ENCODE peak calls at places on chromosomes 4 and X, in seven cellular contexts. One of them, this sample, is unnamed.

GRCh38 chr4:67684839-67685531 is 16.0 kb downstream of the UBA6 start:
- DNase-seq in stimulated activated effector memory CD8-positive, alpha-beta T cell treated with anti-CD3 and anti-CD28 coated beads, Interleukin-12 subunit alpha, Interleukin-12 subunit beta, amount 100 ng/mL, for 72 hours: no peak
- DNase-seq in endothelial cell: no peak
- DNase-seq in activated CD8-positive, alpha-beta memory T cell treated with anti-CD3 and anti-CD28 coated beads for 24 hours: no peak
- DNase-seq in left colon: no peak
- DNase-seq in NCI-H1105 treated with DMSO at 0.1 percent for 48 hours: no peak
- DNase-seq in fibroblast of gingiva: peak; percentile 27
- DNase-seq in this sample: no peak

GRCh38 chr4:110586137-110586850 is 36.6 kb downstream of the PITX2 start:
- DNase-seq in activated CD8-positive, alpha-beta memory T cell treated with anti-CD3 and anti-CD28 coated beads for 24 hours: no peak
- DNase-seq in fibroblast of gingiva: peak; percentile 68
- DNase-seq in NCI-H1105 treated with DMSO at 0.1 percent for 48 hours: no peak
- DNase-seq in endothelial cell: no peak
- DNase-seq in left colon: no peak
- DNase-seq in stimulated activated effector memory CD8-positive, alpha-beta T cell treated with anti-CD3 and anti-CD28 coated beads, Interleukin-12 subunit alpha, Interleukin-12 subunit beta, amount 100 ng/mL, for 72 hours: no peak
- DNase-seq in this sample: no peak

GRCh38 chr4:130214268-130214667 is 1118.3 kb downstream of the C4orf33 start:
- DNase-seq in NCI-H1105 treated with DMSO at 0.1 percent for 48 hours: no peak
- DNase-seq in stimulated activated effector memory CD8-positive, alpha-beta T cell treated with anti-CD3 and anti-CD28 coated beads, Interleukin-12 subunit alpha, Interleukin-12 subunit beta, amount 100 ng/mL, for 72 hours: no peak
- DNase-seq in fibroblast of gingiva: no peak
- DNase-seq in endothelial cell: no peak
- DNase-seq in activated CD8-positive, alpha-beta memory T cell treated with anti-CD3 and anti-CD28 coated beads for 24 hours: no peak
- DNase-seq in left colon: no peak
- DNase-seq in this sample: no peak

GRCh38 chr4:175639346-175639745 is 172.7 kb downstream of the GPM6A start:
- DNase-seq in endothelial cell: no peak
- DNase-seq in fibroblast of gingiva: no peak
- DNase-seq in stimulated activated effector memory CD8-positive, alpha-beta T cell treated with anti-CD3 and anti-CD28 coated beads, Interleukin-12 subunit alpha, Interleukin-12 subunit beta, amount 100 ng/mL, for 72 hours: no peak
- DNase-seq in activated CD8-positive, alpha-beta memory T cell treated with anti-CD3 and anti-CD28 coated beads for 24 hours: no peak
- DNase-seq in NCI-H1105 treated with DMSO at 0.1 percent for 48 hours: no peak
- DNase-seq in left colon: no peak
- DNase-seq in this sample: no peak

GRCh38 chrX:68835104-68835442 is 6.3 kb downstream of the EFNB1 start:
- DNase-seq in endothelial cell: no peak
- DNase-seq in stimulated activated effector memory CD8-positive, alpha-beta T cell treated with anti-CD3 and anti-CD28 coated beads, Interleukin-12 subunit alpha, Interleukin-12 subunit beta, amount 100 ng/mL, for 72 hours: no peak
- DNase-seq in activated CD8-positive, alpha-beta memory T cell treated with anti-CD3 and anti-CD28 coated beads for 24 hours: peak; percentile 21
- DNase-seq in NCI-H1105 treated with DMSO at 0.1 percent for 48 hours: no peak
- DNase-seq in fibroblast of gingiva: no peak
- DNase-seq in left colon: no peak
- DNase-seq in this sample: no peak

GRCh38 chrX:71492086-71493065 is 40.5 kb upstream of the OGT start:
- DNase-seq in NCI-H1105 treated with DMSO at 0.1 percent for 48 hours: no peak
- DNase-seq in endothelial cell: no peak
- DNase-seq in fibroblast of gingiva: peak; percentile 27
- DNase-seq in activated CD8-positive, alpha-beta memory T cell treated with anti-CD3 and anti-CD28 coated beads for 24 hours: peak; percentile 78
- DNase-seq in left colon: peak; percentile 34
- DNase-seq in stimulated activated effector memory CD8-positive, alpha-beta T cell treated with anti-CD3 and anti-CD28 coated beads, Interleukin-12 subunit alpha, Interleukin-12 subunit beta, amount 100 ng/mL, for 72 hours: peak; percentile 66
- DNase-seq in this sample: no peak

GRCh38 chr4:83013931-83014330 is 3.3 kb upstream of the LIN54 start:
- DNase-seq in endothelial cell: no peak
- DNase-seq in left colon: no peak
- DNase-seq in activated CD8-positive, alpha-beta memory T cell treated with anti-CD3 and anti-CD28 coated beads for 24 hours: no peak
- DNase-seq in fibroblast of gingiva: no peak
- DNase-seq in NCI-H1105 treated with DMSO at 0.1 percent for 48 hours: no peak
- DNase-seq in stimulated activated effector memory CD8-positive, alpha-beta T cell treated with anti-CD3 and anti-CD28 coated beads, Interleukin-12 subunit alpha, Interleukin-12 subunit beta, amount 100 ng/mL, for 72 hours: no peak
- DNase-seq in this sample: no peak

GRCh38 chr4:75724066-75724866 is at the start of gene USO1:
- DNase-seq in NCI-H1105 treated with DMSO at 0.1 percent for 48 hours: peak; percentile 92
- DNase-seq in stimulated activated effector memory CD8-positive, alpha-beta T cell treated with anti-CD3 and anti-CD28 coated beads, Interleukin-12 subunit alpha, Interleukin-12 subunit beta, amount 100 ng/mL, for 72 hours: peak; percentile 100
- DNase-seq in endothelial cell: peak; percentile 99
- DNase-seq in left colon: peak; percentile 99
- DNase-seq in fibroblast of gingiva: peak; percentile 99
- DNase-seq in activated CD8-positive, alpha-beta memory T cell treated with anti-CD3 and anti-CD28 coated beads for 24 hours: peak; percentile 100
- DNase-seq in this sample: peak; percentile 100

GRCh38 chrX:2677764-2678163 is 13.3 kb upstream of the CD99 start:
- DNase-seq in activated CD8-positive, alpha-beta memory T cell treated with anti-CD3 and anti-CD28 coated beads for 24 hours: no peak
- DNase-seq in NCI-H1105 treated with DMSO at 0.1 percent for 48 hours: no peak
- DNase-seq in stimulated activated effector memory CD8-positive, alpha-beta T cell treated with anti-CD3 and anti-CD28 coated beads, Interleukin-12 subunit alpha, Interleukin-12 subunit beta, amount 100 ng/mL, for 72 hours: no peak
- DNase-seq in fibroblast of gingiva: peak; percentile 98
- DNase-seq in left colon: peak; percentile 82
- DNase-seq in endothelial cell: no peak
- DNase-seq in this sample: no peak

GRCh38 chr4:39083164-39083563 is 21.1 kb downstream of the KLHL5 start:
- DNase-seq in stimulated activated effector memory CD8-positive, alpha-beta T cell treated with anti-CD3 and anti-CD28 coated beads, Interleukin-12 subunit alpha, Interleukin-12 subunit beta, amount 100 ng/mL, for 72 hours: no peak
- DNase-seq in NCI-H1105 treated with DMSO at 0.1 percent for 48 hours: no peak
- DNase-seq in activated CD8-positive, alpha-beta memory T cell treated with anti-CD3 and anti-CD28 coated beads for 24 hours: no peak
- DNase-seq in endothelial cell: no peak
- DNase-seq in fibroblast of gingiva: no peak
- DNase-seq in left colon: no peak
- DNase-seq in this sample: no peak

GRCh38 chr4:71833175-71833900 is 49.5 kb upstream of the GC start:
- DNase-seq in fibroblast of gingiva: no peak
- DNase-seq in stimulated activated effector memory CD8-positive, alpha-beta T cell treated with anti-CD3 and anti-CD28 coated beads, Interleukin-12 subunit alpha, Interleukin-12 subunit beta, amount 100 ng/mL, for 72 hours: no peak
- DNase-seq in left colon: peak; percentile 55
- DNase-seq in activated CD8-positive, alpha-beta memory T cell treated with anti-CD3 and anti-CD28 coated beads for 24 hours: no peak
- DNase-seq in endothelial cell: no peak
- DNase-seq in NCI-H1105 treated with DMSO at 0.1 percent for 48 hours: no peak
- DNase-seq in this sample: no peak

GRCh38 chr4:65924843-65925242 is 254.6 kb upstream of the EPHA5 start:
- DNase-seq in NCI-H1105 treated with DMSO at 0.1 percent for 48 hours: no peak
- DNase-seq in activated CD8-positive, alpha-beta memory T cell treated with anti-CD3 and anti-CD28 coated beads for 24 hours: no peak
- DNase-seq in left colon: no peak
- DNase-seq in fibroblast of gingiva: no peak
- DNase-seq in stimulated activated effector memory CD8-positive, alpha-beta T cell treated with anti-CD3 and anti-CD28 coated beads, Interleukin-12 subunit alpha, Interleukin-12 subunit beta, amount 100 ng/mL, for 72 hours: no peak
- DNase-seq in endothelial cell: no peak
- DNase-seq in this sample: no peak

GRCh38 chr4:16894406-16894805 is 4.0 kb downstream of the LDB2 start:
- DNase-seq in left colon: no peak
- DNase-seq in activated CD8-positive, alpha-beta memory T cell treated with anti-CD3 and anti-CD28 coated beads for 24 hours: no peak
- DNase-seq in endothelial cell: no peak
- DNase-seq in fibroblast of gingiva: no peak
- DNase-seq in NCI-H1105 treated with DMSO at 0.1 percent for 48 hours: no peak
- DNase-seq in stimulated activated effector memory CD8-positive, alpha-beta T cell treated with anti-CD3 and anti-CD28 coated beads, Interleukin-12 subunit alpha, Interleukin-12 subunit beta, amount 100 ng/mL, for 72 hours: no peak
- DNase-seq in this sample: no peak

GRCh38 chr4:157713342-157713741 is 459.5 kb downstream of the GASK1B start:
- DNase-seq in fibroblast of gingiva: no peak
- DNase-seq in NCI-H1105 treated with DMSO at 0.1 percent for 48 hours: peak; percentile 32
- DNase-seq in endothelial cell: no peak
- DNase-seq in left colon: no peak
- DNase-seq in activated CD8-positive, alpha-beta memory T cell treated with anti-CD3 and anti-CD28 coated beads for 24 hours: no peak
- DNase-seq in stimulated activated effector memory CD8-positive, alpha-beta T cell treated with anti-CD3 and anti-CD28 coated beads, Interleukin-12 subunit alpha, Interleukin-12 subunit beta, amount 100 ng/mL, for 72 hours: no peak
- DNase-seq in this sample: no peak

GRCh38 chr4:72076562-72076961 is 44.8 kb downstream of the NPFFR2 start:
- DNase-seq in NCI-H1105 treated with DMSO at 0.1 percent for 48 hours: no peak
- DNase-seq in endothelial cell: no peak
- DNase-seq in activated CD8-positive, alpha-beta memory T cell treated with anti-CD3 and anti-CD28 coated beads for 24 hours: no peak
- DNase-seq in fibroblast of gingiva: no peak
- DNase-seq in stimulated activated effector memory CD8-positive, alpha-beta T cell treated with anti-CD3 and anti-CD28 coated beads, Interleukin-12 subunit alpha, Interleukin-12 subunit beta, amount 100 ng/mL, for 72 hours: no peak
- DNase-seq in left colon: no peak
- DNase-seq in this sample: no peak

GRCh38 chr4:153222790-153223417 is 18.7 kb downstream of the TRIM2 start:
- DNase-seq in stimulated activated effector memory CD8-positive, alpha-beta T cell treated with anti-CD3 and anti-CD28 coated beads, Interleukin-12 subunit alpha, Interleukin-12 subunit beta, amount 100 ng/mL, for 72 hours: no peak
- DNase-seq in activated CD8-positive, alpha-beta memory T cell treated with anti-CD3 and anti-CD28 coated beads for 24 hours: peak; percentile 67
- DNase-seq in left colon: no peak
- DNase-seq in fibroblast of gingiva: peak; percentile 45
- DNase-seq in NCI-H1105 treated with DMSO at 0.1 percent for 48 hours: no peak
- DNase-seq in endothelial cell: peak; percentile 57
- DNase-seq in this sample: peak; percentile 63

GRCh38 chr4:7734651-7735260 is 204.9 kb downstream of the AFAP1 start:
- DNase-seq in left colon: no peak
- DNase-seq in stimulated activated effector memory CD8-positive, alpha-beta T cell treated with anti-CD3 and anti-CD28 coated beads, Interleukin-12 subunit alpha, Interleukin-12 subunit beta, amount 100 ng/mL, for 72 hours: no peak
- DNase-seq in activated CD8-positive, alpha-beta memory T cell treated with anti-CD3 and anti-CD28 coated beads for 24 hours: no peak
- DNase-seq in endothelial cell: no peak
- DNase-seq in NCI-H1105 treated with DMSO at 0.1 percent for 48 hours: no peak
- DNase-seq in fibroblast of gingiva: no peak
- DNase-seq in this sample: no peak

GRCh38 chrX:118726887-118727685 is at the start of gene IL13RA1:
- DNase-seq in left colon: peak; percentile 74
- DNase-seq in activated CD8-positive, alpha-beta memory T cell treated with anti-CD3 and anti-CD28 coated beads for 24 hours: peak; percentile 56
- DNase-seq in NCI-H1105 treated with DMSO at 0.1 percent for 48 hours: peak; percentile 71
- DNase-seq in endothelial cell: peak; percentile 75
- DNase-seq in fibroblast of gingiva: peak; percentile 80
- DNase-seq in stimulated activated effector memory CD8-positive, alpha-beta T cell treated with anti-CD3 and anti-CD28 coated beads, Interleukin-12 subunit alpha, Interleukin-12 subunit beta, amount 100 ng/mL, for 72 hours: peak; percentile 48
- DNase-seq in this sample: peak; percentile 80

GRCh38 chr4:73021634-73022033 is 47.9 kb downstream of the COX18 start:
- DNase-seq in endothelial cell: no peak
- DNase-seq in fibroblast of gingiva: peak; percentile 49
- DNase-seq in NCI-H1105 treated with DMSO at 0.1 percent for 48 hours: peak; percentile 19
- DNase-seq in left colon: no peak
- DNase-seq in activated CD8-positive, alpha-beta memory T cell treated with anti-CD3 and anti-CD28 coated beads for 24 hours: no peak
- DNase-seq in stimulated activated effector memory CD8-positive, alpha-beta T cell treated with anti-CD3 and anti-CD28 coated beads, Interleukin-12 subunit alpha, Interleukin-12 subunit beta, amount 100 ng/mL, for 72 hours: no peak
- DNase-seq in this sample: no peak

GRCh38 chr4:69517674-69518073 is 22.0 kb upstream of the UGT2B4 start:
- DNase-seq in fibroblast of gingiva: no peak
- DNase-seq in stimulated activated effector memory CD8-positive, alpha-beta T cell treated with anti-CD3 and anti-CD28 coated beads, Interleukin-12 subunit alpha, Interleukin-12 subunit beta, amount 100 ng/mL, for 72 hours: no peak
- DNase-seq in NCI-H1105 treated with DMSO at 0.1 percent for 48 hours: no peak
- DNase-seq in left colon: no peak
- DNase-seq in endothelial cell: no peak
- DNase-seq in activated CD8-positive, alpha-beta memory T cell treated with anti-CD3 and anti-CD28 coated beads for 24 hours: no peak
- DNase-seq in this sample: no peak

GRCh38 chr4:56253631-56254241 is 133.6 kb downstream of the AASDH start:
- DNase-seq in fibroblast of gingiva: no peak
- DNase-seq in NCI-H1105 treated with DMSO at 0.1 percent for 48 hours: no peak
- DNase-seq in left colon: no peak
- DNase-seq in endothelial cell: no peak
- DNase-seq in stimulated activated effector memory CD8-positive, alpha-beta T cell treated with anti-CD3 and anti-CD28 coated beads, Interleukin-12 subunit alpha, Interleukin-12 subunit beta, amount 100 ng/mL, for 72 hours: no peak
- DNase-seq in activated CD8-positive, alpha-beta memory T cell treated with anti-CD3 and anti-CD28 coated beads for 24 hours: no peak
- DNase-seq in this sample: no peak

GRCh38 chrX:155056877-155057792 is 13.8 kb downstream of the CMC4 start:
- DNase-seq in activated CD8-positive, alpha-beta memory T cell treated with anti-CD3 and anti-CD28 coated beads for 24 hours: peak; percentile 75
- DNase-seq in fibroblast of gingiva: peak; percentile 67
- DNase-seq in left colon: peak; percentile 51
- DNase-seq in stimulated activated effector memory CD8-positive, alpha-beta T cell treated with anti-CD3 and anti-CD28 coated beads, Interleukin-12 subunit alpha, Interleukin-12 subunit beta, amount 100 ng/mL, for 72 hours: peak; percentile 62
- DNase-seq in endothelial cell: peak; percentile 57
- DNase-seq in NCI-H1105 treated with DMSO at 0.1 percent for 48 hours: peak; percentile 79
- DNase-seq in this sample: peak; percentile 66

GRCh38 chrX:70262952-70263567 is 3.1 kb upstream of the P2RY4 start:
- DNase-seq in endothelial cell: peak; percentile 58
- DNase-seq in fibroblast of gingiva: peak; percentile 1
- DNase-seq in left colon: peak; percentile 37
- DNase-seq in NCI-H1105 treated with DMSO at 0.1 percent for 48 hours: peak; percentile 20
- DNase-seq in activated CD8-positive, alpha-beta memory T cell treated with anti-CD3 and anti-CD28 coated beads for 24 hours: peak; percentile 62
- DNase-seq in stimulated activated effector memory CD8-positive, alpha-beta T cell treated with anti-CD3 and anti-CD28 coated beads, Interleukin-12 subunit alpha, Interleukin-12 subunit beta, amount 100 ng/mL, for 72 hours: peak; percentile 50
- DNase-seq in this sample: peak; percentile 74

GRCh38 chrX:18895157-18895952 is 88.6 kb downstream of the PHKA2 start:
- DNase-seq in activated CD8-positive, alpha-beta memory T cell treated with anti-CD3 and anti-CD28 coated beads for 24 hours: no peak
- DNase-seq in stimulated activated effector memory CD8-positive, alpha-beta T cell treated with anti-CD3 and anti-CD28 coated beads, Interleukin-12 subunit alpha, Interleukin-12 subunit beta, amount 100 ng/mL, for 72 hours: no peak
- DNase-seq in fibroblast of gingiva: peak; percentile 83
- DNase-seq in left colon: no peak
- DNase-seq in NCI-H1105 treated with DMSO at 0.1 percent for 48 hours: peak; percentile 27
- DNase-seq in endothelial cell: no peak
- DNase-seq in this sample: no peak

GRCh38 chr4:3673716-3674478 is 92.3 kb upstream of the ADRA2C start:
- DNase-seq in NCI-H1105 treated with DMSO at 0.1 percent for 48 hours: no peak
- DNase-seq in fibroblast of gingiva: no peak
- DNase-seq in stimulated activated effector memory CD8-positive, alpha-beta T cell treated with anti-CD3 and anti-CD28 coated beads, Interleukin-12 subunit alpha, Interleukin-12 subunit beta, amount 100 ng/mL, for 72 hours: no peak
- DNase-seq in endothelial cell: no peak
- DNase-seq in left colon: peak; percentile 4
- DNase-seq in activated CD8-positive, alpha-beta memory T cell treated with anti-CD3 and anti-CD28 coated beads for 24 hours: no peak
- DNase-seq in this sample: peak; percentile 3

GRCh38 chr4:187903700-187904099 is 91.9 kb upstream of the ZFP42 start:
- DNase-seq in activated CD8-positive, alpha-beta memory T cell treated with anti-CD3 and anti-CD28 coated beads for 24 hours: no peak
- DNase-seq in NCI-H1105 treated with DMSO at 0.1 percent for 48 hours: no peak
- DNase-seq in left colon: no peak
- DNase-seq in fibroblast of gingiva: no peak
- DNase-seq in stimulated activated effector memory CD8-positive, alpha-beta T cell treated with anti-CD3 and anti-CD28 coated beads, Interleukin-12 subunit alpha, Interleukin-12 subunit beta, amount 100 ng/mL, for 72 hours: no peak
- DNase-seq in endothelial cell: no peak
- DNase-seq in this sample: no peak

GRCh38 chrX:116499780-116500179 is 37.0 kb upstream of the CT83 start:
- DNase-seq in endothelial cell: no peak
- DNase-seq in activated CD8-positive, alpha-beta memory T cell treated with anti-CD3 and anti-CD28 coated beads for 24 hours: no peak
- DNase-seq in left colon: no peak
- DNase-seq in fibroblast of gingiva: peak; percentile 1
- DNase-seq in stimulated activated effector memory CD8-positive, alpha-beta T cell treated with anti-CD3 and anti-CD28 coated beads, Interleukin-12 subunit alpha, Interleukin-12 subunit beta, amount 100 ng/mL, for 72 hours: no peak
- DNase-seq in NCI-H1105 treated with DMSO at 0.1 percent for 48 hours: no peak
- DNase-seq in this sample: no peak

GRCh38 chr4:6221851-6222760 is 21.8 kb upstream of the JAKMIP1 start:
- DNase-seq in endothelial cell: peak; percentile 81
- DNase-seq in fibroblast of gingiva: no peak
- DNase-seq in stimulated activated effector memory CD8-positive, alpha-beta T cell treated with anti-CD3 and anti-CD28 coated beads, Interleukin-12 subunit alpha, Interleukin-12 subunit beta, amount 100 ng/mL, for 72 hours: peak; percentile 78
- DNase-seq in activated CD8-positive, alpha-beta memory T cell treated with anti-CD3 and anti-CD28 coated beads for 24 hours: peak; percentile 64
- DNase-seq in left colon: peak; percentile 22
- DNase-seq in NCI-H1105 treated with DMSO at 0.1 percent for 48 hours: no peak
- DNase-seq in this sample: peak; percentile 80

GRCh38 chrX:71911023-71911730 is 532 bp downstream of the NHSL2 start:
- DNase-seq in left colon: no peak
- DNase-seq in endothelial cell: peak; percentile 63
- DNase-seq in NCI-H1105 treated with DMSO at 0.1 percent for 48 hours: peak; percentile 53
- DNase-seq in fibroblast of gingiva: no peak
- DNase-seq in activated CD8-positive, alpha-beta memory T cell treated with anti-CD3 and anti-CD28 coated beads for 24 hours: peak; percentile 71
- DNase-seq in stimulated activated effector memory CD8-positive, alpha-beta T cell treated with anti-CD3 and anti-CD28 coated beads, Interleukin-12 subunit alpha, Interleukin-12 subunit beta, amount 100 ng/mL, for 72 hours: peak; percentile 57
- DNase-seq in this sample: peak; percentile 73

GRCh38 chr4:113292371-113293042 is 243.1 kb downstream of the ANK2 start:
- DNase-seq in endothelial cell: no peak
- DNase-seq in left colon: no peak
- DNase-seq in NCI-H1105 treated with DMSO at 0.1 percent for 48 hours: no peak
- DNase-seq in activated CD8-positive, alpha-beta memory T cell treated with anti-CD3 and anti-CD28 coated beads for 24 hours: no peak
- DNase-seq in stimulated activated effector memory CD8-positive, alpha-beta T cell treated with anti-CD3 and anti-CD28 coated beads, Interleukin-12 subunit alpha, Interleukin-12 subunit beta, amount 100 ng/mL, for 72 hours: no peak
- DNase-seq in fibroblast of gingiva: peak; percentile 79
- DNase-seq in this sample: peak; percentile 80